ENCODE peak calls at places on chromosomes 4 and X, in five cellular contexts. H is OCI-LY7, A is SK-N-SH, W is neural progenitor cell, G is MM.1S. K is an unnamed sample. For H3K79me2, the result is how much of the 10 kb centered on the place peaks cover.

GRCh38 chrX:16612257-16612987 is 37.5 kb upstream of the S100G start:
- DNase-seq in H (no peak), W (no peak), A (no peak), G (no peak), K (no peak)

GRCh38 chr4:137065306-137065705 is 467.0 kb downstream of the PCDH18 start:
- DNase-seq in G (no peak), H (no peak), A (no peak), W (no peak), K (no peak)

GRCh38 chr4:25457053-25457715 is 80.1 kb downstream of the ANAPC4 start:
- DNase-seq in W (no peak), A (no peak), H (no peak), G (no peak), K (no peak)

GRCh38 chr4:22500831-22501714 is 14.8 kb downstream of the ADGRA3 start:
- DNase-seq in W (no peak), G (no peak), H (no peak), A (no peak), K (peak)

GRCh38 chr4:37882665-37883296 is 8.1 kb upstream of the TBC1D1 start:
- DNase-seq in G (no peak), H (no peak), W (peak), A (no peak), K (no peak)

GRCh38 chr4:170088686-170089085 is 1.1 kb downstream of the AADAT start:
- DNase-seq in W (no peak), G (no peak), A (peak), H (no peak), K (no peak)

GRCh38 chrX:129652565-129653169 is 2.1 kb downstream of the APLN start:
- DNase-seq in G (no peak), A (no peak), W (no peak), H (no peak), K (no peak)

GRCh38 chrX:110172215-110172614 is 145.7 kb downstream of the AMMECR1 start:
- DNase-seq in H (peak), W (no peak), A (no peak), G (no peak), K (no peak)

GRCh38 chrX:67544871-67545771 is 1.3 kb downstream of the AR start:
- DNase-seq in G (no peak), H (no peak), W (peak), A (peak), K (peak)

GRCh38 chrX:111035256-111035655 is 60.7 kb upstream of the PAK3 start:
- DNase-seq in W (peak), H (no peak), A (no peak), G (no peak), K (no peak)

GRCh38 chr4:89829470-89830138 is 7.4 kb downstream of the SNCA start:
- DNase-seq in W (no peak), H (peak), A (no peak), G (peak), K (no peak)

GRCh38 chr4:121209171-121209570 is 45.0 kb upstream of the TNIP3 start:
- DNase-seq in G (no peak), A (no peak), W (no peak), H (no peak), K (no peak)

GRCh38 chr4:108690738-108691137 is 40.3 kb downstream of the OSTC start:
- DNase-seq in H (no peak), W (no peak), G (no peak), A (no peak), K (no peak)

GRCh38 chr4:107908377-107908776 is 23.0 kb upstream of the CYP2U1 start:
- DNase-seq in G (no peak), H (no peak), A (no peak), W (no peak), K (no peak)

GRCh38 chr4:629916-630641 is 4.7 kb downstream of the PDE6B start:
- DNase-seq in A (peak), G (no peak), H (no peak), W (no peak), K (no peak)

GRCh38 chrX:1928805-1929204 is 313.9 kb downstream of the ASMT start:
- DNase-seq in G (no peak), H (no peak), W (peak), A (no peak), K (no peak)

GRCh38 chrX:133359466-133359865 is 55.8 kb downstream of the GPC4 start:
- DNase-seq in G (no peak), H (no peak), A (no peak), W (no peak), K (no peak)

GRCh38 chr4:101393256-101393655 is 45.9 kb upstream of the PPP3CA start:
- DNase-seq in A (no peak), W (no peak), H (no peak), G (no peak), K (peak)

GRCh38 chr4:17347445-17347844 is 164.4 kb downstream of the QDPR start:
- DNase-seq in W (peak), H (peak), G (peak), A (peak), K (peak)

GRCh38 chrX:103949506-103949905 is 12.9 kb upstream of the TMSB15B start:
- DNase-seq in W (no peak), H (no peak), A (no peak), G (no peak), K (no peak)

GRCh38 chrX:30635630-30636029 is 17.6 kb upstream of the GK start:
- DNase-seq in A (peak), W (no peak), H (peak), G (no peak), K (no peak)

GRCh38 chr4:140851032-140851636 is 94.9 kb upstream of the TBC1D9 start:
- DNase-seq in H (peak), A (peak), W (peak), G (peak), K (peak)

GRCh38 chr4:127732623-127733199 is 2.5 kb downstream of the SLC25A31 start:
- DNase-seq in A (peak), W (peak), G (peak), H (peak), K (peak)

DNA sequence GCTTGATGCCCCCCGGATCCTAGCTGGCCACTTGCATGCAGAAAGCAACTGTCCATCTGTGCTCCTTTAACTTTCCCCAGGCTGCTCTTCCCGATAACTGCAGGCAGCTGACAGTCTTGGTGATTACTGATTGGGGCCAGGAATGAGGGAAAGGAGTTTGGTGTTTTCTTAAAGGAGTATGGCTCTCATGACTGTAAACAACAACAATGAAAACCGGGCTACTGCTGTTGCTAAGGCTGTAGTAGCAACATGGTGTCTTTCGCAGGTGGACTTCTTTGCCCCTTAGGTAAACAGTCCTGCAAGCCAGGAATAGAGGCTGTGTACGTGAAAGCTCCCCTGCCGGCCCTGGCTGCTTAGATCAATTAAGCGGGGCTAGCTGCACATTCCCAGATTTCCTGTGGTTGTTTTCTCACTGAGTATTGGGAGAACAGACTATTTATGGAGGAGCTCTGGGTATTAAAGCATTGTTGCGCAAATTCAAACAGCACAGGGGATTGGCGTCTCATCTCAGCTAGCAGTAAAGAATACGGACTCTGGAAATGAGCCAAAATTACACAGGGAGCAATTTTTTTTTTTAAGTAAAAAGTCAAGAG is 61.5 kb upstream of the NAP1L5 start:
- DNase-seq in W (peak), H (no peak), A (peak), G (no peak), K (peak)
- H3K4me2 ChIP-seq in W (peak), H (no peak), A (no peak), G (no peak), K (peak)

GRCh38 chr4:156298230-156298629 is 344.6 kb upstream of the CTSO start:
- DNase-seq in G (no peak), A (no peak), H (no peak), W (peak), K (peak)

GRCh38 chr4:156303708-156304107 is 350.0 kb upstream of the CTSO start:
- DNase-seq in G (no peak), W (no peak), A (no peak), H (no peak), K (no peak)
- TF ChIP-seq EZH2phosphoT487 in G (no peak), W (no peak), A (no peak), H (no peak), K (no peak)

GRCh38 chr4:98624642-98625041 is 33.8 kb downstream of the TSPAN5 start:
- DNase-seq in W (no peak), H (no peak), G (no peak), A (no peak), K (no peak)

GRCh38 chr4:98625920-98626319 is 32.5 kb downstream of the TSPAN5 start:
- DNase-seq in G (no peak), W (no peak), A (no peak), H (no peak), K (no peak)

GRCh38 chr4:98624144-98624543 is 34.3 kb downstream of the TSPAN5 start:
- DNase-seq in A (no peak), W (no peak), G (no peak), H (no peak), K (no peak)

GRCh38 chr4:98625399-98625798 is 33.0 kb downstream of the TSPAN5 start:
- DNase-seq in A (no peak), H (no peak), W (no peak), G (no peak), K (no peak)

GRCh38 chr4:98623126-98623802 is 35.1 kb downstream of the TSPAN5 start:
- DNase-seq in H (no peak), W (no peak), G (no peak), A (no peak), K (no peak)
- H3K79me2 ChIP-seq in H (under half), W (half or more), G (under half), A (half or more), K (half or more)

DNA sequence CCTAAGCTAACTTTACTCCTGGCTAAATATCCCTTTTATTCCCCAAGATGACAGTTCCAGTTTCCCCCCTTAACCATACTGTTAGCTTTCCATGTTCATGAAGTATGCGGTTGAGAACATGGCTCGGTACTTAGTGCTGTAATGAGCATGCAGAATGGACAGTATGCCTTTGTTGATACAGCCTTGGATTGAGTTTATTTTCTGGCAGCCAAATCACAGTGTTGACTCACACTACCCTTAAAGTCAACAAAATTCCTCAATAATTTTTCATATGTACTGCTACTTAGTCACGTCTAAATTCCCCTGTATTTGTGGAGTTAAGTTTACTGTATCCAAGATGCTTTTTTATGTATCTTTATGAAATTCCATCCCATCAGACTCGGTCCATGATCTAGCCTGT is 1.4 kb upstream of the VEGFC start:
- DNase-seq in G (no peak), W (no peak), A (no peak), H (no peak), K (no peak)
- H3K4me2 ChIP-seq in G (no peak), W (no peak), A (peak), H (no peak), K (no peak)